ENCODE peak calls at places on chromosomes 12 and 14, in seven cellular contexts. One of them, this sample, is unnamed.

GRCh38 chr14:35341454-35342159 is 49.4 kb downstream of the PSMA6 start:
- DNase-seq in natural killer cell: no peak
- DNase-seq in naive thymus-derived CD8-positive, alpha-beta T cell: peak
- DNase-seq in activated CD4-positive, CD25-positive, alpha-beta regulatory T cell treated with anti-CD3 and anti-CD28 coated beads, Interleukin-2, amount 50 U/mL, for 72 hours: no peak
- DNase-seq in lung microvascular endothelial cell: peak
- DNase-seq in HCEC 1CT: peak
- DNase-seq in SHP77: peak
- DNase-seq in this sample: no peak

GRCh38 chr12:48454675-48455074 is 17.7 kb upstream of the ANP32D start:
- DNase-seq in naive thymus-derived CD8-positive, alpha-beta T cell: peak
- DNase-seq in natural killer cell: no peak
- DNase-seq in HCEC 1CT: peak
- DNase-seq in activated CD4-positive, CD25-positive, alpha-beta regulatory T cell treated with anti-CD3 and anti-CD28 coated beads, Interleukin-2, amount 50 U/mL, for 72 hours: no peak
- DNase-seq in SHP77: no peak
- DNase-seq in lung microvascular endothelial cell: peak
- DNase-seq in this sample: peak

GRCh38 chr12:132153501-132154340 is 9.5 kb downstream of the NOC4L start:
- DNase-seq in naive thymus-derived CD8-positive, alpha-beta T cell: peak
- DNase-seq in natural killer cell: peak
- DNase-seq in HCEC 1CT: peak
- DNase-seq in activated CD4-positive, CD25-positive, alpha-beta regulatory T cell treated with anti-CD3 and anti-CD28 coated beads, Interleukin-2, amount 50 U/mL, for 72 hours: peak
- DNase-seq in SHP77: peak
- DNase-seq in lung microvascular endothelial cell: peak
- DNase-seq in this sample: peak

GRCh38 chr12:127311695-127312364 is 955.1 kb upstream of the TMEM132C start:
- DNase-seq in natural killer cell: no peak
- DNase-seq in naive thymus-derived CD8-positive, alpha-beta T cell: no peak
- DNase-seq in HCEC 1CT: no peak
- DNase-seq in lung microvascular endothelial cell: no peak
- DNase-seq in SHP77: no peak
- DNase-seq in activated CD4-positive, CD25-positive, alpha-beta regulatory T cell treated with anti-CD3 and anti-CD28 coated beads, Interleukin-2, amount 50 U/mL, for 72 hours: no peak
- DNase-seq in this sample: no peak

GRCh38 chr14:61300754-61301153 is 19.6 kb upstream of the TMEM30B start:
- DNase-seq in natural killer cell: no peak
- DNase-seq in lung microvascular endothelial cell: no peak
- DNase-seq in SHP77: no peak
- DNase-seq in activated CD4-positive, CD25-positive, alpha-beta regulatory T cell treated with anti-CD3 and anti-CD28 coated beads, Interleukin-2, amount 50 U/mL, for 72 hours: no peak
- DNase-seq in naive thymus-derived CD8-positive, alpha-beta T cell: no peak
- DNase-seq in HCEC 1CT: no peak
- DNase-seq in this sample: no peak

GRCh38 chr12:41907036-41907435 is 237.6 kb downstream of the GXYLT1 start:
- DNase-seq in natural killer cell: no peak
- DNase-seq in HCEC 1CT: no peak
- DNase-seq in naive thymus-derived CD8-positive, alpha-beta T cell: no peak
- DNase-seq in activated CD4-positive, CD25-positive, alpha-beta regulatory T cell treated with anti-CD3 and anti-CD28 coated beads, Interleukin-2, amount 50 U/mL, for 72 hours: no peak
- DNase-seq in lung microvascular endothelial cell: no peak
- DNase-seq in SHP77: no peak
- DNase-seq in this sample: no peak

GRCh38 chr12:74120644-74121043 is 417.0 kb upstream of the ATXN7L3B start:
- DNase-seq in HCEC 1CT: no peak
- DNase-seq in naive thymus-derived CD8-positive, alpha-beta T cell: no peak
- DNase-seq in natural killer cell: no peak
- DNase-seq in lung microvascular endothelial cell: no peak
- DNase-seq in activated CD4-positive, CD25-positive, alpha-beta regulatory T cell treated with anti-CD3 and anti-CD28 coated beads, Interleukin-2, amount 50 U/mL, for 72 hours: no peak
- DNase-seq in SHP77: no peak
- DNase-seq in this sample: no peak

GRCh38 chr14:47541652-47542051 is 133.8 kb downstream of the MDGA2 start:
- DNase-seq in activated CD4-positive, CD25-positive, alpha-beta regulatory T cell treated with anti-CD3 and anti-CD28 coated beads, Interleukin-2, amount 50 U/mL, for 72 hours: no peak
- DNase-seq in SHP77: no peak
- DNase-seq in HCEC 1CT: no peak
- DNase-seq in naive thymus-derived CD8-positive, alpha-beta T cell: no peak
- DNase-seq in natural killer cell: no peak
- DNase-seq in lung microvascular endothelial cell: no peak
- DNase-seq in this sample: no peak

GRCh38 chr12:30989754-30990153 is 63.2 kb downstream of the TSPAN11 start:
- DNase-seq in naive thymus-derived CD8-positive, alpha-beta T cell: no peak
- DNase-seq in SHP77: peak
- DNase-seq in HCEC 1CT: no peak
- DNase-seq in natural killer cell: no peak
- DNase-seq in lung microvascular endothelial cell: no peak
- DNase-seq in activated CD4-positive, CD25-positive, alpha-beta regulatory T cell treated with anti-CD3 and anti-CD28 coated beads, Interleukin-2, amount 50 U/mL, for 72 hours: no peak
- DNase-seq in this sample: no peak

GRCh38 chr12:56326533-56326932 is 7.3 kb downstream of the PAN2 start:
- DNase-seq in SHP77: no peak
- DNase-seq in naive thymus-derived CD8-positive, alpha-beta T cell: no peak
- DNase-seq in natural killer cell: no peak
- DNase-seq in lung microvascular endothelial cell: no peak
- DNase-seq in activated CD4-positive, CD25-positive, alpha-beta regulatory T cell treated with anti-CD3 and anti-CD28 coated beads, Interleukin-2, amount 50 U/mL, for 72 hours: no peak
- DNase-seq in HCEC 1CT: no peak
- DNase-seq in this sample: no peak

GRCh38 chr14:63045234-63045611 is at the start of gene KCNH5:
- DNase-seq in naive thymus-derived CD8-positive, alpha-beta T cell: no peak
- DNase-seq in activated CD4-positive, CD25-positive, alpha-beta regulatory T cell treated with anti-CD3 and anti-CD28 coated beads, Interleukin-2, amount 50 U/mL, for 72 hours: no peak
- DNase-seq in lung microvascular endothelial cell: peak
- DNase-seq in natural killer cell: no peak
- DNase-seq in HCEC 1CT: peak
- DNase-seq in SHP77: peak
- DNase-seq in this sample: no peak

GRCh38 chr14:50883827-50884197 is 12.0 kb downstream of the ABHD12B start:
- DNase-seq in activated CD4-positive, CD25-positive, alpha-beta regulatory T cell treated with anti-CD3 and anti-CD28 coated beads, Interleukin-2, amount 50 U/mL, for 72 hours: no peak
- DNase-seq in naive thymus-derived CD8-positive, alpha-beta T cell: no peak
- DNase-seq in SHP77: no peak
- DNase-seq in lung microvascular endothelial cell: no peak
- DNase-seq in HCEC 1CT: no peak
- DNase-seq in natural killer cell: no peak
- DNase-seq in this sample: no peak

GRCh38 chr14:100434033-100434601 is 111.0 kb downstream of the SLC25A47 start:
- DNase-seq in lung microvascular endothelial cell: no peak
- DNase-seq in activated CD4-positive, CD25-positive, alpha-beta regulatory T cell treated with anti-CD3 and anti-CD28 coated beads, Interleukin-2, amount 50 U/mL, for 72 hours: no peak
- DNase-seq in natural killer cell: no peak
- DNase-seq in HCEC 1CT: no peak
- DNase-seq in naive thymus-derived CD8-positive, alpha-beta T cell: no peak
- DNase-seq in SHP77: no peak
- DNase-seq in this sample: no peak

GRCh38 chr14:104395941-104396681 is 183.5 kb upstream of the C14orf180 start:
- DNase-seq in naive thymus-derived CD8-positive, alpha-beta T cell: no peak
- DNase-seq in natural killer cell: no peak
- DNase-seq in lung microvascular endothelial cell: no peak
- DNase-seq in SHP77: no peak
- DNase-seq in activated CD4-positive, CD25-positive, alpha-beta regulatory T cell treated with anti-CD3 and anti-CD28 coated beads, Interleukin-2, amount 50 U/mL, for 72 hours: no peak
- DNase-seq in HCEC 1CT: no peak
- DNase-seq in this sample: no peak

GRCh38 chr14:102510616-102511520 is 1.3 kb upstream of the ANKRD9 start:
- DNase-seq in SHP77: no peak
- DNase-seq in activated CD4-positive, CD25-positive, alpha-beta regulatory T cell treated with anti-CD3 and anti-CD28 coated beads, Interleukin-2, amount 50 U/mL, for 72 hours: no peak
- DNase-seq in natural killer cell: no peak
- DNase-seq in HCEC 1CT: no peak
- DNase-seq in naive thymus-derived CD8-positive, alpha-beta T cell: no peak
- DNase-seq in lung microvascular endothelial cell: no peak
- DNase-seq in this sample: no peak

GRCh38 chr12:50971946-50972345 is 19.6 kb downstream of the HIGD1C start:
- DNase-seq in lung microvascular endothelial cell: no peak
- DNase-seq in HCEC 1CT: peak
- DNase-seq in activated CD4-positive, CD25-positive, alpha-beta regulatory T cell treated with anti-CD3 and anti-CD28 coated beads, Interleukin-2, amount 50 U/mL, for 72 hours: no peak
- DNase-seq in naive thymus-derived CD8-positive, alpha-beta T cell: no peak
- DNase-seq in SHP77: no peak
- DNase-seq in natural killer cell: no peak
- DNase-seq in this sample: no peak

GRCh38 chr14:106318700-106319099 is 792.3 kb downstream of the TMEM121 start:
- DNase-seq in lung microvascular endothelial cell: no peak
- DNase-seq in SHP77: no peak
- DNase-seq in natural killer cell: peak
- DNase-seq in naive thymus-derived CD8-positive, alpha-beta T cell: peak
- DNase-seq in HCEC 1CT: no peak
- DNase-seq in activated CD4-positive, CD25-positive, alpha-beta regulatory T cell treated with anti-CD3 and anti-CD28 coated beads, Interleukin-2, amount 50 U/mL, for 72 hours: peak
- DNase-seq in this sample: no peak

GRCh38 chr14:93533437-93533836 is 102.7 kb downstream of the UNC79 start:
- DNase-seq in natural killer cell: no peak
- DNase-seq in HCEC 1CT: no peak
- DNase-seq in activated CD4-positive, CD25-positive, alpha-beta regulatory T cell treated with anti-CD3 and anti-CD28 coated beads, Interleukin-2, amount 50 U/mL, for 72 hours: no peak
- DNase-seq in naive thymus-derived CD8-positive, alpha-beta T cell: no peak
- DNase-seq in SHP77: no peak
- DNase-seq in lung microvascular endothelial cell: no peak
- DNase-seq in this sample: no peak

GRCh38 chr14:104794641-104795467 is 694 bp downstream of the AKT1 start:
- DNase-seq in natural killer cell: peak
- DNase-seq in activated CD4-positive, CD25-positive, alpha-beta regulatory T cell treated with anti-CD3 and anti-CD28 coated beads, Interleukin-2, amount 50 U/mL, for 72 hours: peak
- DNase-seq in lung microvascular endothelial cell: peak
- DNase-seq in naive thymus-derived CD8-positive, alpha-beta T cell: no peak
- DNase-seq in HCEC 1CT: peak
- DNase-seq in SHP77: no peak
- DNase-seq in this sample: peak

GRCh38 chr14:100078997-100079561 is 13.9 kb downstream of the EVL start:
- DNase-seq in SHP77: no peak
- DNase-seq in HCEC 1CT: no peak
- DNase-seq in activated CD4-positive, CD25-positive, alpha-beta regulatory T cell treated with anti-CD3 and anti-CD28 coated beads, Interleukin-2, amount 50 U/mL, for 72 hours: peak
- DNase-seq in lung microvascular endothelial cell: peak
- DNase-seq in natural killer cell: peak
- DNase-seq in naive thymus-derived CD8-positive, alpha-beta T cell: peak
- DNase-seq in this sample: no peak

GRCh38 chr12:109670647-109671046 is 43.0 kb upstream of the FAM222A start:
- DNase-seq in naive thymus-derived CD8-positive, alpha-beta T cell: no peak
- DNase-seq in natural killer cell: no peak
- DNase-seq in SHP77: no peak
- DNase-seq in lung microvascular endothelial cell: no peak
- DNase-seq in activated CD4-positive, CD25-positive, alpha-beta regulatory T cell treated with anti-CD3 and anti-CD28 coated beads, Interleukin-2, amount 50 U/mL, for 72 hours: no peak
- DNase-seq in HCEC 1CT: no peak
- DNase-seq in this sample: no peak

GRCh38 chr14:68780358-68781160 is 12.3 kb downstream of the ZFP36L1 start:
- DNase-seq in activated CD4-positive, CD25-positive, alpha-beta regulatory T cell treated with anti-CD3 and anti-CD28 coated beads, Interleukin-2, amount 50 U/mL, for 72 hours: no peak
- DNase-seq in lung microvascular endothelial cell: peak
- DNase-seq in SHP77: no peak
- DNase-seq in HCEC 1CT: peak
- DNase-seq in natural killer cell: no peak
- DNase-seq in naive thymus-derived CD8-positive, alpha-beta T cell: peak
- DNase-seq in this sample: peak